ENCODE peak calls at places on chromosomes 13 and 19, in six cellular contexts. G is neuronal stem cell, V is mesendoderm, B is IMR-90, O is H9, I is mesenchymal stem cell. P is an unnamed sample.

GRCh38 chr19:17490411-17490810 is 20.1 kb downstream of the SLC27A1 start:
- DNase-seq in G (no peak), V (no peak), B (no peak), O (no peak), I (no peak), P (no peak)

GRCh38 chr13:19737844-19738557 is 44.7 kb downstream of the PSPC1 start:
- DNase-seq in G (no peak), V (no peak), B (peak), O (no peak), I (no peak), P (no peak)

GRCh38 chr13:74550039-74550438 is 415.8 kb upstream of the KLF12 start:
- DNase-seq in G (no peak), V (peak), B (no peak), O (no peak), I (peak), P (peak)

GRCh38 chr19:1501200-1501595 is 10.2 kb downstream of the REEP6 start:
- DNase-seq in G (no peak), V (no peak), B (no peak), O (no peak), I (no peak), P (no peak)

GRCh38 chr13:73945871-73946270 is 188.3 kb downstream of the KLF12 start:
- DNase-seq in G (peak), V (peak), B (no peak), O (no peak), I (no peak), P (no peak)

GRCh38 chr19:28472843-28473242 is 740.1 kb downstream of the UQCRFS1 start:
- DNase-seq in G (no peak), V (no peak), B (no peak), O (no peak), I (no peak), P (peak)

GRCh38 chr13:24042710-24043440 is 117.6 kb upstream of the SPATA13 start:
- DNase-seq in G (no peak), V (no peak), B (peak), O (no peak), I (peak), P (peak)

GRCh38 chr13:37995052-37995451 is 125.5 kb upstream of the TRPC4 start:
- DNase-seq in G (peak), V (peak), B (peak), O (no peak), I (peak), P (no peak)

GRCh38 chr19:55640043-55640576 is 692 bp upstream of the ZNF580 start:
- DNase-seq in G (no peak), V (peak), B (peak), O (peak), I (peak), P (peak)

GRCh38 chr19:8392017-8392591 is 1.9 kb downstream of the RAB11B start:
- DNase-seq in G (no peak), V (no peak), B (no peak), O (no peak), I (peak), P (peak)

GRCh38 chr13:87172166-87172825 is 498.9 kb upstream of the SLITRK5 start:
- DNase-seq in G (no peak), V (peak), B (no peak), O (no peak), I (peak), P (no peak)

GRCh38 chr19:1082165-1082927 is 12.8 kb downstream of the POLR2E start:
- DNase-seq in G (peak), V (peak), B (no peak), O (peak), I (no peak), P (peak)

GRCh38 chr13:21326155-21327030 is 132.7 kb downstream of the ZDHHC20 start:
- DNase-seq in G (peak), V (peak), B (peak), O (peak), I (peak), P (peak)

GRCh38 chr13:26628706-26629105 is 71.2 kb downstream of the WASF3 start:
- DNase-seq in G (no peak), V (peak), B (peak), O (peak), I (no peak), P (peak)

GRCh38 chr19:29516358-29516725 is 9.5 kb upstream of the VSTM2B start:
- DNase-seq in G (no peak), V (no peak), B (no peak), O (no peak), I (no peak), P (no peak)

GRCh38 chr13:44800626-44801025 is 188.6 kb downstream of the NUFIP1 start:
- DNase-seq in G (no peak), V (no peak), B (no peak), O (no peak), I (no peak), P (no peak)

GRCh38 chr19:39363909-39364457 is 21.8 kb downstream of the SAMD4B start:
- DNase-seq in G (no peak), V (no peak), B (peak), O (no peak), I (peak), P (peak)

GRCh38 chr13:67123165-67123564 is 107.0 kb downstream of the PCDH9 start:
- DNase-seq in G (no peak), V (no peak), B (no peak), O (no peak), I (no peak), P (no peak)

GRCh38 chr19:50361290-50362029 is 4.0 kb downstream of the NAPSA start:
- DNase-seq in G (no peak), V (peak), B (no peak), O (no peak), I (no peak), P (no peak)

GRCh38 chr13:76792680-76793334 is 93.4 kb downstream of the KCTD12 start:
- DNase-seq in G (no peak), V (no peak), B (peak), O (no peak), I (peak), P (peak)

GRCh38 chr13:29514720-29515310 is 80.7 kb downstream of the SLC7A1 start:
- DNase-seq in G (no peak), V (no peak), B (no peak), O (no peak), I (no peak), P (no peak)

GRCh38 chr13:85386424-85386823 is 412.8 kb downstream of the SLITRK6 start:
- DNase-seq in G (peak), V (peak), B (no peak), O (no peak), I (no peak), P (no peak)

GRCh38 chr19:2491130-2491801 is 15.3 kb downstream of the GADD45B start:
- DNase-seq in G (no peak), V (no peak), B (peak), O (no peak), I (peak), P (peak)

GRCh38 chr13:19668778-19669177 is 35.3 kb downstream of the MPHOSPH8 start:
- DNase-seq in G (no peak), V (no peak), B (no peak), O (no peak), I (no peak), P (no peak)

GRCh38 chr19:45657520-45658163 is 10.4 kb upstream of the GIPR start:
- DNase-seq in G (no peak), V (peak), B (no peak), O (no peak), I (peak), P (peak)

GRCh38 chr19:43774103-43774939 is 6.5 kb downstream of the KCNN4 start:
- DNase-seq in G (peak), V (peak), B (peak), O (peak), I (peak), P (no peak)

GRCh38 chr19:32691952-32692726 is 518 bp downstream of the NUDT19 start:
- DNase-seq in G (peak), V (peak), B (peak), O (peak), I (peak), P (peak)

GRCh38 chr13:41458939-41459753 is 1.8 kb downstream of the RGCC start:
- DNase-seq in G (no peak), V (peak), B (peak), O (no peak), I (peak), P (peak)

GRCh38 chr19:6997679-6998445 is 23.4 kb downstream of the MBD3L2B start:
- DNase-seq in G (no peak), V (no peak), B (no peak), O (no peak), I (no peak), P (no peak)

GRCh38 chr13:109345433-109345941 is 440.9 kb downstream of the IRS2 start:
- DNase-seq in G (no peak), V (no peak), B (peak), O (no peak), I (peak), P (no peak)

GRCh38 chr19:49855676-49856573 is 5.0 kb downstream of the PTOV1 start:
- DNase-seq in G (no peak), V (no peak), B (no peak), O (no peak), I (no peak), P (no peak)

GRCh38 chr13:54357284-54357933 is 1328.8 kb downstream of the OLFM4 start:
- DNase-seq in G (no peak), V (peak), B (no peak), O (peak), I (no peak), P (no peak)

GRCh38 chr13:63012016-63012415 is 1596.4 kb upstream of the PCDH20 start:
- DNase-seq in G (no peak), V (no peak), B (no peak), O (no peak), I (no peak), P (no peak)

GRCh38 chr13:23748591-23748990 is 140.6 kb downstream of the MIPEP start:
- DNase-seq in G (no peak), V (no peak), B (no peak), O (peak), I (no peak), P (no peak)

GRCh38 chr19:54459282-54460229 is 4.0 kb downstream of the LENG9 start:
- DNase-seq in G (no peak), V (no peak), B (no peak), O (no peak), I (no peak), P (no peak)

GRCh38 chr13:32878172-32878571 is 138.1 kb upstream of the KL start:
- DNase-seq in G (no peak), V (peak), B (peak), O (no peak), I (peak), P (peak)

GRCh38 chr13:110465696-110466095 is 95.8 kb downstream of the RAB20 start:
- DNase-seq in G (no peak), V (no peak), B (no peak), O (no peak), I (no peak), P (no peak)

GRCh38 chr13:110466261-110466660 is 95.3 kb downstream of the RAB20 start:
- DNase-seq in G (peak), V (no peak), B (no peak), O (no peak), I (no peak), P (no peak)

GRCh38 chr13:110464547-110465343 is 96.8 kb downstream of the RAB20 start:
- DNase-seq in G (no peak), V (no peak), B (no peak), O (no peak), I (no peak), P (no peak)

GRCh38 chr13:110462091-110462490 is 99.4 kb downstream of the RAB20 start:
- DNase-seq in G (no peak), V (no peak), B (no peak), O (no peak), I (no peak), P (no peak)

GRCh38 chr13:110463876-110464510 is 97.5 kb downstream of the RAB20 start:
- DNase-seq in G (no peak), V (no peak), B (peak), O (no peak), I (peak), P (peak)
- H2BK120ac ChIP-seq in G (no peak), V (no peak), B (no peak), O (no peak), I (no peak), P (no peak)

GRCh38 chr13:75600371-75600770 is 35.8 kb upstream of the LMO7 start:
- DNase-seq in G (no peak), V (no peak), B (no peak), O (no peak), I (no peak), P (no peak)

DNA sequence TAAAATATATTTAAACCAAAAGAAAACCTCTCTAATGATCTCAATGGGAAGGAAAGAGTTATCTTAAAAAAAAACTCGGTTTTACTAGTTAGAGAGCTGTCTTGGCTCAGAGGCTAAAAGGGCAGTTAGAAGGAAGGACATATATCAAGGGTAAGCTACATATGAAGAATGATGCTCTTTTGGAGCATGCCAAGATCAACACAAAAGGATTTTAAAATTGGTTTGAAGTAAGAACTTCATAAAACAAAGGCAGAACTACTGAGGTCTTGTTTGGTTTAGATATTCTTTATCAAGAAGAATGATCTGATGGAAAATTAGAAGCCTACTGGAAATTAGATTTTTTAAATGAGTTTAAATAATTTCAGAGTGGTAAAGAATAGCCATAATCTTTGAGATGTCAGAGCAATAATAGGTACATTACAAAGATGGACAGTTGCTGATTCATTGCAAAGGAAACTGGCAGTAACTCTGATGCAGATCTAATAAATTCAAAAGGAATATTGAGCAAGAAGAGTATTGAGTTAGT is 39.4 kb upstream of the LMO7 start:
- DNase-seq in G (no peak), V (no peak), B (no peak), O (no peak), I (no peak), P (no peak)
- H2BK120ac ChIP-seq in G (no peak), V (no peak), B (no peak), O (no peak), I (no peak), P (no peak)

GRCh38 chr19:41225238-41226052 is 6.4 kb downstream of the AXL start:
- DNase-seq in G (no peak), V (peak), B (peak), O (peak), I (peak), P (peak)
- H2BK120ac ChIP-seq in G (no peak), V (no peak), B (peak), O (no peak), I (peak), P (peak)

DNA sequence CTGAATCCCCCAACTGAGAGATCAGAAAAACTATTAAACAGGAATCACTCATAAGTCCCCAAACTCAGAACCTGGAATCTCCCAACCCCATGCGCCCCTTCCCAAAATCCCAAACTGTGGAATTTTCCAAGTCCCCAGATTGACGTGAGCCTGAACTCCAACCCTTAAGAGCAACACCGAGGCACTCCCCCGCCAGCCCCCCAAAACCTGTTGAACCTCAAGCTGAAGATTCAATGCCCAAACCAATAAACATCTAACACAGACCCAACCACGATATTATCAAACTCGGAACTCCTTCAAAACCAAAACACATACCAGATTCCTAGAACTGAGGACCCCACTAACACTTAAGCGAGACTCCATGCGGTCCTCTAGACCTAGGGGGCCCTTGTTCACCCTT is 589 bp downstream of the IZUMO1 start:
- DNase-seq in G (no peak), V (no peak), B (no peak), O (no peak), I (no peak), P (no peak)
- H2BK120ac ChIP-seq in G (no peak), V (no peak), B (no peak), O (no peak), I (no peak), P (no peak)

GRCh38 chr19:10295847-10296591 is 6.3 kb downstream of the ICAM5 start:
- DNase-seq in G (no peak), V (peak), B (no peak), O (peak), I (no peak), P (no peak)
- H2BK120ac ChIP-seq in G (no peak), V (no peak), B (no peak), O (no peak), I (no peak), P (no peak)